ENCODE peak calls at places on chromosomes 2 and 18, in ten cellular contexts. Z is PC-9; H is GM04504; V is GM13976; I is activated CD8-positive, alpha-beta memory T cell treated with anti-CD3 and anti-CD28 coated beads for 1 hour; R is tibial nerve; J is HFF-Myc; O is posterior vena cava; C is activated T-cell treated with anti-CD3 and anti-CD28 coated beads for 24 hours; F is non-pigmented ciliary epithelial cell. Y is an unnamed sample.

GRCh38 chr2:217610411-217610814 is 392.4 kb downstream of the TNS1 start:
- DNase-seq in O (no peak), Z (no peak), J (no peak), F (no peak), I (peak; percentile 4), C (peak; percentile 43), R (no peak), V (peak; percentile 40), H (no peak), Y (no peak)

GRCh38 chr2:54503192-54503591 is 47.1 kb downstream of the SPTBN1 start:
- DNase-seq in F (no peak), V (peak; percentile 59), J (no peak), R (no peak), Z (no peak), O (no peak), H (no peak), I (no peak), C (peak; percentile 20), Y (peak; percentile 12)

GRCh38 chr18:72634500-72634899 is 90.4 kb upstream of the CBLN2 start:
- DNase-seq in Z (no peak), R (no peak), O (no peak), J (no peak), H (no peak), C (no peak), F (no peak), V (no peak), I (no peak), Y (no peak)

GRCh38 chr18:12038082-12038660 is 55.5 kb upstream of the ANKRD62 start:
- DNase-seq in V (no peak), Z (no peak), F (no peak), R (no peak), O (peak; percentile 79), I (no peak), C (peak; percentile 9), H (no peak), J (no peak), Y (no peak)

GRCh38 chr18:6660334-6660733 is 69.2 kb upstream of the ARHGAP28 start:
- DNase-seq in I (no peak), H (no peak), O (no peak), Z (no peak), C (no peak), J (peak; percentile 67), V (no peak), R (peak; percentile 17), F (no peak), Y (no peak)

GRCh38 chr2:118521960-118522359 is 325.5 kb downstream of the EN1 start:
- DNase-seq in I (no peak), V (no peak), Z (no peak), C (no peak), O (no peak), F (no peak), J (no peak), R (no peak), H (no peak), Y (no peak)

GRCh38 chr2:165203689-165204559 is at the start of gene SCN3A:
- DNase-seq in I (no peak), J (peak; percentile 30), O (no peak), R (no peak), V (no peak), Z (no peak), F (peak; percentile 13), H (peak; percentile 17), C (no peak), Y (no peak)

GRCh38 chr18:63161728-63162195 is 157.8 kb downstream of the BCL2 start:
- DNase-seq in F (peak; percentile 81), R (peak; percentile 60), I (peak; percentile 66), O (peak; percentile 89), H (peak; percentile 43), C (peak; percentile 75), J (peak; percentile 71), V (peak; percentile 70), Z (peak; percentile 83), Y (no peak)

GRCh38 chr18:21820035-21820810 is 79.6 kb downstream of the MIB1 start:
- DNase-seq in J (no peak), I (no peak), C (no peak), O (no peak), H (no peak), Z (no peak), V (peak; percentile 21), F (no peak), R (no peak), Y (peak; percentile 23)

GRCh38 chr2:33126973-33127372 is 180.2 kb downstream of the LTBP1 start:
- DNase-seq in I (no peak), V (no peak), O (no peak), H (peak; percentile 44), C (no peak), F (no peak), R (no peak), Z (no peak), J (no peak), Y (no peak)

GRCh38 chr2:162732946-162733698 is 105.4 kb downstream of the KCNH7 start:
- DNase-seq in J (no peak), O (no peak), R (no peak), H (no peak), F (no peak), Z (peak; percentile 70), V (no peak), C (no peak), I (no peak), Y (no peak)

GRCh38 chr2:177929662-177930522 is 142.7 kb downstream of the PDE11A start:
- DNase-seq in O (no peak), J (no peak), F (no peak), Z (no peak), R (no peak), V (no peak), H (no peak), C (no peak), I (no peak), Y (no peak)

GRCh38 chr2:96252526-96252925 is 13.3 kb downstream of the TMEM127 start:
- DNase-seq in I (no peak), F (no peak), V (no peak), J (no peak), Z (no peak), R (no peak), O (no peak), H (no peak), C (no peak), Y (no peak)

GRCh38 chr2:27914793-27915175 is 24.3 kb downstream of the BABAM2 start:
- DNase-seq in J (no peak), Z (no peak), C (no peak), R (no peak), H (no peak), O (no peak), F (no peak), V (no peak), I (no peak), Y (no peak)

GRCh38 chr18:39406941-39407340 is 1841.3 kb upstream of the CELF4 start:
- DNase-seq in V (no peak), F (no peak), O (no peak), I (no peak), Z (no peak), R (no peak), C (no peak), H (no peak), J (no peak), Y (no peak)

GRCh38 chr2:23691576-23691975 is 235.3 kb downstream of the ATAD2B start:
- DNase-seq in Z (no peak), J (no peak), H (no peak), R (no peak), F (no peak), O (peak; percentile 73), I (no peak), C (no peak), V (no peak), Y (no peak)

GRCh38 chr2:56334622-56335021 is 150.8 kb downstream of the CCDC85A start:
- DNase-seq in R (no peak), C (no peak), F (peak; percentile 15), H (no peak), Z (no peak), V (peak; percentile 21), J (no peak), I (no peak), O (no peak), Y (no peak)

GRCh38 chr2:106581755-106582430 is 94.7 kb downstream of the CD8B2 start:
- DNase-seq in V (peak; percentile 58), C (no peak), F (peak; percentile 15), H (peak; percentile 8), J (peak; percentile 27), R (peak; percentile 33), O (no peak), Z (no peak), I (no peak), Y (no peak)

GRCh38 chr18:2480536-2480935 is 90.8 kb downstream of the METTL4 start:
- DNase-seq in F (no peak), R (no peak), V (no peak), H (no peak), O (no peak), I (no peak), Z (peak; percentile 50), C (no peak), J (no peak), Y (no peak)

GRCh38 chr2:3466482-3466863 is 52.9 kb downstream of the ADI1 start:
- DNase-seq in V (no peak), O (peak; percentile 71), H (no peak), F (no peak), J (no peak), R (no peak), C (no peak), Z (no peak), I (no peak), Y (no peak)

GRCh38 chr2:70732736-70733427 is 35.1 kb downstream of the ADD2 start:
- DNase-seq in Z (no peak), R (no peak), I (no peak), V (no peak), H (no peak), F (no peak), O (no peak), C (no peak), J (no peak), Y (no peak)

GRCh38 chr2:37916512-37917082 is 8.5 kb upstream of the RMDN2 start:
- DNase-seq in V (no peak), O (no peak), I (no peak), H (peak; percentile 97), C (no peak), R (peak; percentile 41), Z (peak; percentile 82), F (no peak), J (peak; percentile 42), Y (no peak)

GRCh38 chr2:185188656-185189055 is 549.9 kb upstream of the FSIP2 start:
- DNase-seq in R (no peak), C (no peak), O (no peak), I (no peak), Z (no peak), V (no peak), F (no peak), H (no peak), J (no peak), Y (no peak)

GRCh38 chr2:140384946-140385345 is 1604.8 kb upstream of the NXPH2 start:
- DNase-seq in J (no peak), O (no peak), V (no peak), C (no peak), I (no peak), Z (no peak), F (no peak), R (no peak), H (no peak), Y (no peak)

GRCh38 chr2:67702937-67703336 is 305.8 kb downstream of the ETAA1 start:
- DNase-seq in C (no peak), V (no peak), I (no peak), R (no peak), J (no peak), F (no peak), H (no peak), Z (no peak), O (no peak), Y (no peak)

GRCh38 chr2:28342081-28342967 is 50.3 kb upstream of the FOSL2 start:
- DNase-seq in C (no peak), Z (no peak), O (peak; percentile 93), I (no peak), V (no peak), J (no peak), F (no peak), H (no peak), R (peak; percentile 59), Y (no peak)

GRCh38 chr2:163348843-163349395 is 386.9 kb downstream of the FIGN start:
- DNase-seq in Z (peak; percentile 83), H (no peak), O (no peak), C (no peak), I (no peak), J (peak; percentile 41), F (peak; percentile 54), R (peak; percentile 6), V (no peak), Y (peak; percentile 75)

GRCh38 chr18:12255626-12256026 is 1.5 kb downstream of the CIDEA start:
- DNase-seq in H (no peak), J (no peak), R (no peak), V (no peak), C (no peak), F (no peak), Z (peak; percentile 97), I (no peak), O (no peak), Y (no peak)

Y was measured in HL-60.